ENCODE peak calls at places on chromosomes 12 and 14, in ten cellular contexts. K, H, A, X, Z, F, W, O, M and S are unnamed samples.

GRCh38 chr14:32709072-32709471 is 229.6 kb upstream of the NPAS3 start:
- DNase-seq in K (no peak), H (peak), A (no peak), X (no peak), Z (peak), F (peak), W (no peak), O (no peak), M (peak), S (no peak)

GRCh38 chr14:54000341-54000811 is 43.8 kb upstream of the BMP4 start:
- DNase-seq in K (no peak), H (no peak), A (no peak), X (no peak), Z (peak), F (no peak), W (no peak), O (no peak), M (no peak), S (no peak)

GRCh38 chr14:68724914-68725313 is 68.0 kb downstream of the ZFP36L1 start:
- DNase-seq in K (no peak), H (no peak), A (no peak), X (no peak), Z (no peak), F (no peak), W (no peak), O (no peak), M (no peak), S (no peak)

GRCh38 chr12:111411187-111411764 is 5.6 kb downstream of the SH2B3 start:
- DNase-seq in K (peak), H (no peak), A (peak), X (no peak), Z (no peak), F (no peak), W (no peak), O (no peak), M (no peak), S (no peak)

GRCh38 chr12:100936661-100937060 is 142.1 kb downstream of the ANO4 start:
- DNase-seq in K (no peak), H (no peak), A (no peak), X (no peak), Z (no peak), F (no peak), W (no peak), O (no peak), M (no peak), S (no peak)

GRCh38 chr12:27525373-27525772 is 1.4 kb downstream of the PPFIBP1 start:
- DNase-seq in K (no peak), H (no peak), A (no peak), X (no peak), Z (peak), F (no peak), W (no peak), O (no peak), M (peak), S (no peak)

GRCh38 chr12:67355428-67356385 is 86.5 kb downstream of the CAND1 start:
- DNase-seq in K (peak), H (peak), A (peak), X (peak), Z (peak), F (no peak), W (peak), O (no peak), M (peak), S (no peak)

GRCh38 chr14:32710351-32711102 is 228.2 kb upstream of the NPAS3 start:
- DNase-seq in K (no peak), H (no peak), A (no peak), X (no peak), Z (peak), F (no peak), W (no peak), O (no peak), M (peak), S (no peak)

GRCh38 chr12:130677957-130678558 is 38.0 kb downstream of the RIMBP2 start:
- DNase-seq in K (no peak), H (no peak), A (no peak), X (no peak), Z (no peak), F (no peak), W (no peak), O (no peak), M (no peak), S (no peak)

GRCh38 chr14:56118611-56119181 is 485 bp downstream of the PELI2 start:
- DNase-seq in K (no peak), H (no peak), A (peak), X (peak), Z (no peak), F (no peak), W (peak), O (peak), M (peak), S (peak)

GRCh38 chr12:39012870-39013269 is 107.5 kb upstream of the CPNE8 start:
- DNase-seq in K (no peak), H (no peak), A (no peak), X (no peak), Z (no peak), F (no peak), W (no peak), O (no peak), M (no peak), S (no peak)

GRCh38 chr14:70086685-70087379 is 101.9 kb downstream of the SLC8A3 start:
- DNase-seq in K (peak), H (peak), A (peak), X (peak), Z (peak), F (no peak), W (peak), O (peak), M (peak), S (peak)

GRCh38 chr12:94678849-94679248 is 28.5 kb upstream of the TMCC3 start:
- DNase-seq in K (no peak), H (no peak), A (no peak), X (no peak), Z (no peak), F (no peak), W (no peak), O (no peak), M (no peak), S (peak)

GRCh38 chr12:93154753-93155475 is 222.8 kb upstream of the NUDT4 start:
- DNase-seq in K (no peak), H (no peak), A (no peak), X (no peak), Z (peak), F (no peak), W (no peak), O (no peak), M (no peak), S (no peak)

GRCh38 chr14:49989980-49990379 is 97.1 kb downstream of the ARF6 start:
- DNase-seq in K (no peak), H (no peak), A (no peak), X (no peak), Z (no peak), F (no peak), W (no peak), O (no peak), M (no peak), S (no peak)

GRCh38 chr12:33488036-33488435 is 48.4 kb upstream of the SYT10 start:
- DNase-seq in K (no peak), H (no peak), A (no peak), X (no peak), Z (no peak), F (no peak), W (peak), O (no peak), M (no peak), S (no peak)

GRCh38 chr14:66650491-66650911 is 142.6 kb downstream of the GPHN start:
- DNase-seq in K (peak), H (no peak), A (no peak), X (no peak), Z (peak), F (no peak), W (peak), O (no peak), M (no peak), S (no peak)

GRCh38 chr12:10940389-10940788 is 1.3 kb upstream of the TAS2R14 start:
- DNase-seq in K (no peak), H (no peak), A (no peak), X (no peak), Z (peak), F (no peak), W (peak), O (no peak), M (peak), S (no peak)

GRCh38 chr14:77124345-77125274 is 17.0 kb downstream of the ZDHHC22 start:
- DNase-seq in K (peak), H (no peak), A (peak), X (peak), Z (peak), F (no peak), W (peak), O (peak), M (no peak), S (no peak)

GRCh38 chr12:67716817-67717216 is 68.3 kb downstream of the DYRK2 start:
- DNase-seq in K (no peak), H (no peak), A (no peak), X (no peak), Z (peak), F (no peak), W (no peak), O (no peak), M (peak), S (no peak)

GRCh38 chr14:95253039-95253620 is 66.6 kb downstream of the CLMN start:
- DNase-seq in K (no peak), H (no peak), A (no peak), X (no peak), Z (no peak), F (no peak), W (no peak), O (peak), M (no peak), S (no peak)

GRCh38 chr12:89966495-89967240 is 258.0 kb upstream of the ATP2B1 start:
- DNase-seq in K (no peak), H (no peak), A (no peak), X (no peak), Z (no peak), F (no peak), W (no peak), O (no peak), M (no peak), S (no peak)

GRCh38 chr12:86777335-86777734 is 521.1 kb upstream of the MGAT4C start:
- DNase-seq in K (no peak), H (no peak), A (no peak), X (no peak), Z (no peak), F (no peak), W (no peak), O (no peak), M (no peak), S (no peak)

GRCh38 chr12:112869091-112869490 is 37.7 kb upstream of the OAS1 start:
- DNase-seq in K (no peak), H (no peak), A (no peak), X (no peak), Z (no peak), F (no peak), W (no peak), O (no peak), M (no peak), S (no peak)

GRCh38 chr12:62971769-62972525 is 37.0 kb upstream of the PPM1H start:
- DNase-seq in K (no peak), H (no peak), A (no peak), X (no peak), Z (no peak), F (no peak), W (no peak), O (no peak), M (no peak), S (no peak)

GRCh38 chr12:93419388-93420034 is 22.2 kb downstream of the UBE2N start:
- DNase-seq in K (peak), H (peak), A (no peak), X (peak), Z (peak), F (no peak), W (no peak), O (no peak), M (peak), S (no peak)

GRCh38 chr12:30959778-30960177 is 33.2 kb downstream of the TSPAN11 start:
- DNase-seq in K (no peak), H (no peak), A (no peak), X (no peak), Z (no peak), F (no peak), W (no peak), O (no peak), M (no peak), S (no peak)

GRCh38 chr12:123748661-123749060 is 13.4 kb upstream of the DNAH10 start:
- DNase-seq in K (no peak), H (no peak), A (no peak), X (no peak), Z (peak), F (no peak), W (no peak), O (no peak), M (no peak), S (no peak)

GRCh38 chr12:69556383-69556782 is 28.9 kb upstream of the CCT2 start:
- DNase-seq in K (no peak), H (no peak), A (no peak), X (no peak), Z (no peak), F (no peak), W (no peak), O (no peak), M (no peak), S (no peak)

GRCh38 chr12:77510985-77511384 is 319.7 kb upstream of the NAV3 start:
- DNase-seq in K (no peak), H (no peak), A (no peak), X (no peak), Z (no peak), F (no peak), W (no peak), O (no peak), M (no peak), S (no peak)

GRCh38 chr12:88856201-88856600 is 275.9 kb upstream of the KITLG start:
- DNase-seq in K (no peak), H (no peak), A (no peak), X (no peak), Z (no peak), F (no peak), W (no peak), O (no peak), M (no peak), S (no peak)

GRCh38 chr12:90621927-90622326 is 333.0 kb downstream of the CCER1 start:
- DNase-seq in K (no peak), H (no peak), A (no peak), X (no peak), Z (peak), F (no peak), W (no peak), O (no peak), M (peak), S (no peak)

GRCh38 chr14:35335388-35336092 is 43.4 kb downstream of the PSMA6 start:
- DNase-seq in K (no peak), H (no peak), A (no peak), X (no peak), Z (no peak), F (no peak), W (peak), O (peak), M (no peak), S (no peak)
- TF ChIP-seq CTCF in K (no peak), H (no peak), A (no peak), X (no peak), Z (no peak), F (no peak), W (no peak), O (no peak), M (no peak), S (no peak)

DNA sequence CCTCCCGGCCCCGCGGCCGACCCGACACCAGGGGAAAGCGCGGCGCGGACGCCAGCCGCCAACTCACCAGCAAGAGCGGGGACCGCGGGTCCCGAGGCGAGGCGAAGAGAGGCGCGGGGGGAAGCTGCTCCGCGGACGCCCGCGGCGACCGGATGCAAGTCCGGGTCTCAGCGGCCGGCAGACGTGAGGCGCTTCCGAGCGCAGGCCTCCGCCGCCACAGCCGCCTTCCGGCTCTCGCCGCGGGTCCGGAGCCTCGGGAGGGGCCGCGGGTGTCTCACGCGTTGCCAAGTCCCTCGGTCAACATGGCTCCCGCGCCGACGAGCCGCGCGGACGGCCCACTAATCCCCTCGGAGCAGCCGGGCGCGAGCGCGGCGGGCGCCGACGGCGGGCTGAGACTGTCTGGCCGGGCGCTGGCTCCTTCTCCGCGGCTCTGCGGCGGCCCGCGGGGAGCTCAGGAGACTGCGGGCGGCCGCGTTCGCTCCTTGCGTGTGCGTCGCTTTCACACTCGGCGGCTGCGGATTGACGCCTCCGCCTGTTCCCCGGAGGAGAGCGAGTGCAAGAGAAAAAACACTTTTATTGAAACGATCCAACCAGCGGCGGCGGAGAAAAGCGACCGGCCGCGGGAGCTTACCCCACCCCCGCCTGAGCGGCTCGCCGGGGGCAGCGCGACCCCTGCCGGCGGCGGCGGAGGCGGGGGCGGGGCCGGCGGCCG is at the start of gene CDK17:
- DNase-seq in K (peak), H (peak), A (peak), X (peak), Z (peak), F (peak), W (peak), O (peak), M (peak), S (peak)
- TF ChIP-seq CTCF in K (peak), H (peak), A (no peak), X (peak), Z (peak), F (no peak), W (peak), O (no peak), M (no peak), S (peak)

GRCh38 chr14:73746540-73747385 is 32.6 kb upstream of the PNMA1 start:
- DNase-seq in K (no peak), H (no peak), A (no peak), X (no peak), Z (no peak), F (no peak), W (no peak), O (no peak), M (no peak), S (no peak)
- TF ChIP-seq CTCF in K (peak), H (peak), A (no peak), X (peak), Z (peak), F (no peak), W (no peak), O (no peak), M (peak), S (peak)

DNA sequence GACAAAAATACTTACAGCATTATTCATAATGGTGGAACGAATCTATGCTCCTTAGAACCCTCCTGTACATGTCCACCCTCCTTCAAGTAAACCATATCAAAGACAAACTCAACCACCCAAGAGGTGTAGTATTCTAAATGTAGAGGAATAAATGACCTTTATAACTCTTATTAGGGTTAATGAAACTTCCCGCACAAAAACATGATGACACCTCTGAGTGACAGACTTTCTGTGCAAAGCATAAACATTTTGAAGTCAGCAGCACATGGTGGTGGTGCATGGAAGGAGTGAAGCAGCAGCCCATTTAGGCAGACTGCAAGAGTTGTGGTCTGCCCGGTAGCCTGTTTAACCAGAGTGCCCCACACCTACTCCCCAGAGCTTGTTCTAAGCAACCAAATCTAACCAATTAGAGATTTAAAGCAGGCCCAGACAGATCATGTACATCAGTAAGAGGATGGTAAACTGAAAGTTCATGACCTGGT is 615 bp upstream of the ASB8 start:
- DNase-seq in K (peak), H (no peak), A (peak), X (no peak), Z (no peak), F (no peak), W (no peak), O (no peak), M (no peak), S (no peak)
- TF ChIP-seq CTCF in K (no peak), H (no peak), A (peak), X (no peak), Z (no peak), F (no peak), W (no peak), O (no peak), M (no peak), S (no peak)

GRCh38 chr12:116266220-116266619 is 11.3 kb downstream of the MED13L start:
- DNase-seq in K (no peak), H (no peak), A (no peak), X (no peak), Z (peak), F (no peak), W (no peak), O (no peak), M (peak), S (no peak)
- TF ChIP-seq CTCF in K (no peak), H (no peak), A (no peak), X (no peak), Z (peak), F (no peak), W (no peak), O (no peak), M (peak), S (peak)

DNA sequence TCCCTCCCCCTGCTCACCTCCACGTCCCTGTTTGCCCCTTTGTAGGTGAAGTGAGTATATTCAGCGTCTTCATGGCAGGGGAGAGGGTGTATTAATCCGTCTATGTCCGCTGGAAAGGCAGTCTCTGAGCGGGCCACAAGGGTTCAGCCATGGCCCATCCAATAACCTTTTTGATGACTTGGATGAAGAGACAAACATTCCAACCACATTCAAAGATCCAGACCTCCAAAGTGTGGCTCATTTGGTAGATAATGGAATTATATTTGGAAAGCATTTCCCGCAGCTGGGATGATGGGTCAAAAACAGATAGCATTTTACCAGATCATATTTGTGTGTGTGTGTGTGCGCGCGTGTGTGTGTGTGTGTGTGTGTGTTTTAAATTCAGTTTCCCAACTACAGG is 345.9 kb downstream of the DPF3 start:
- DNase-seq in K (no peak), H (no peak), A (no peak), X (no peak), Z (no peak), F (no peak), W (no peak), O (no peak), M (no peak), S (no peak)
- TF ChIP-seq CTCF in K (no peak), H (no peak), A (no peak), X (no peak), Z (no peak), F (no peak), W (no peak), O (no peak), M (no peak), S (no peak)

DNA sequence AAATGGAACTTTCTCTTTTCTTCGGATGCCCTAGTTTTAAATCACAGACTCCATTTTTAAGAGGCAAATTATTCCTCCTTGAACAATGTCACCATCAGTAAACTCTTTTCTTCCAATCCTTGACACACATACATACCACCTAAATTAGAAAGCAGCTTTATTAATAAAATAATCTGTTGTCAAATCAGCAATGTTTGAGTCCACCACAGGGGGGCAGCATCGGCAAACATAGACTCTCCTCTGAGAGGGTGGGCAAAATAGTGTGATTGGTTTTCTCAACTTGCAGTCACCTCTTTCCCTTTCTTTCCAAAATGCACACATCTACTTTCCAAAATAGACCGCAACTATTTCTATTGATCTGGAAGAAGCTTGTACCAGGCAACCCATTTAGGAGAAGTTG is 438.4 kb upstream of the OR4E1 start:
- DNase-seq in K (peak), H (no peak), A (peak), X (peak), Z (peak), F (no peak), W (peak), O (no peak), M (no peak), S (no peak)
- TF ChIP-seq CTCF in K (peak), H (peak), A (peak), X (peak), Z (peak), F (no peak), W (peak), O (no peak), M (peak), S (peak)

DNA sequence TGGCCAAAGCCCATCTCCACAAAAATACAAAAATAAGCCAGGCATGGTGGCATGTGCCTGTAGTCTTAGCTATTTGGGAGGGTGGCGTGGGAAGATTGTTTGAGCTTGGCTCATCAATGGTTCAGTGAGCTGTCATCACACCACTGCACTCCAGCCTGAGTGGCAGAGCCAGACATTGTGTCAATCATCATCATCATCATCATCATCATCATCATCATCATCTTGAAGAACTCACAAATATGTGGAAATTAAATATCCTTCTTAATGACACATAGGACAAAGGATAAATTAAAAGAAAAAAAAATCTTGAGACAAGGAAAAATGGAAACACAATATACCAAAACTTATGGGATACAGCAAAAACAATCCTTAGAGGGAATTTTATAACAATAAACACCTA is 132.5 kb downstream of the LRFN5 start:
- DNase-seq in K (no peak), H (no peak), A (no peak), X (no peak), Z (no peak), F (no peak), W (no peak), O (no peak), M (no peak), S (no peak)
- TF ChIP-seq CTCF in K (no peak), H (no peak), A (no peak), X (no peak), Z (no peak), F (no peak), W (no peak), O (no peak), M (no peak), S (no peak)